ENCODE peak calls at places on chromosomes 1 and 21, in ten cellular contexts. One of them, this sample, is unnamed.

GRCh38 chr1:232655041-232655745 is 25.3 kb upstream of the SIPA1L2 start:
- DNase-seq in body of pancreas: no peak
- DNase-seq in esophagus squamous epithelium: no peak
- DNase-seq in breast epithelium: no peak
- DNase-seq in HCT116: no peak
- DNase-seq in heart left ventricle: no peak
- DNase-seq in A549: no peak
- DNase-seq in HepG2: no peak
- DNase-seq in upper lobe of left lung: no peak
- DNase-seq in suprapubic skin: no peak
- DNase-seq in this sample: no peak

GRCh38 chr1:109718495-109718894 is 6.4 kb downstream of the GSTM5 start:
- DNase-seq in body of pancreas: peak; percentile 45
- DNase-seq in esophagus squamous epithelium: no peak
- DNase-seq in breast epithelium: no peak
- DNase-seq in HCT116: peak; percentile 44
- DNase-seq in heart left ventricle: no peak
- DNase-seq in A549: peak; percentile 17
- DNase-seq in HepG2: peak; percentile 65
- DNase-seq in upper lobe of left lung: no peak
- DNase-seq in suprapubic skin: no peak
- DNase-seq in this sample: no peak

GRCh38 chr1:7382971-7383370 is 388.1 kb upstream of the VAMP3 start:
- DNase-seq in body of pancreas: no peak
- DNase-seq in esophagus squamous epithelium: no peak
- DNase-seq in breast epithelium: no peak
- DNase-seq in HCT116: no peak
- DNase-seq in heart left ventricle: no peak
- DNase-seq in A549: no peak
- DNase-seq in HepG2: no peak
- DNase-seq in upper lobe of left lung: no peak
- DNase-seq in suprapubic skin: no peak
- DNase-seq in this sample: no peak

GRCh38 chr21:32030146-32030652 is 157.4 kb downstream of the HUNK start:
- DNase-seq in body of pancreas: no peak
- DNase-seq in esophagus squamous epithelium: no peak
- DNase-seq in breast epithelium: no peak
- DNase-seq in HCT116: no peak
- DNase-seq in heart left ventricle: no peak
- DNase-seq in A549: no peak
- DNase-seq in HepG2: no peak
- DNase-seq in upper lobe of left lung: no peak
- DNase-seq in suprapubic skin: no peak
- DNase-seq in this sample: no peak

GRCh38 chr1:167266965-167267364 is 46.3 kb downstream of the POU2F1 start:
- DNase-seq in body of pancreas: no peak
- DNase-seq in esophagus squamous epithelium: no peak
- DNase-seq in breast epithelium: no peak
- DNase-seq in HCT116: no peak
- DNase-seq in heart left ventricle: no peak
- DNase-seq in A549: no peak
- DNase-seq in HepG2: no peak
- DNase-seq in upper lobe of left lung: no peak
- DNase-seq in suprapubic skin: no peak
- DNase-seq in this sample: no peak

GRCh38 chr1:237562247-237562823 is 328.4 kb downstream of the ZP4 start:
- DNase-seq in body of pancreas: no peak
- DNase-seq in esophagus squamous epithelium: no peak
- DNase-seq in breast epithelium: no peak
- DNase-seq in HCT116: no peak
- DNase-seq in heart left ventricle: no peak
- DNase-seq in A549: peak; percentile 31
- DNase-seq in HepG2: peak; percentile 61
- DNase-seq in upper lobe of left lung: no peak
- DNase-seq in suprapubic skin: no peak
- DNase-seq in this sample: no peak

GRCh38 chr1:172135923-172136610 is 284.4 kb upstream of the C1orf105 start:
- DNase-seq in body of pancreas: no peak
- DNase-seq in esophagus squamous epithelium: no peak
- DNase-seq in breast epithelium: no peak
- DNase-seq in HCT116: no peak
- DNase-seq in heart left ventricle: no peak
- DNase-seq in A549: no peak
- DNase-seq in HepG2: no peak
- DNase-seq in upper lobe of left lung: no peak
- DNase-seq in suprapubic skin: no peak
- DNase-seq in this sample: no peak

GRCh38 chr1:185244015-185244747 is 72.9 kb downstream of the IVNS1ABP start:
- DNase-seq in body of pancreas: no peak
- DNase-seq in esophagus squamous epithelium: no peak
- DNase-seq in breast epithelium: no peak
- DNase-seq in HCT116: no peak
- DNase-seq in heart left ventricle: no peak
- DNase-seq in A549: no peak
- DNase-seq in HepG2: no peak
- DNase-seq in upper lobe of left lung: no peak
- DNase-seq in suprapubic skin: no peak
- DNase-seq in this sample: no peak

GRCh38 chr1:93518516-93518915 is 70.6 kb downstream of the FNBP1L start:
- DNase-seq in body of pancreas: no peak
- DNase-seq in esophagus squamous epithelium: no peak
- DNase-seq in breast epithelium: no peak
- DNase-seq in HCT116: no peak
- DNase-seq in heart left ventricle: no peak
- DNase-seq in A549: no peak
- DNase-seq in HepG2: no peak
- DNase-seq in upper lobe of left lung: no peak
- DNase-seq in suprapubic skin: no peak
- DNase-seq in this sample: no peak

GRCh38 chr1:69595486-69595885 is 27.8 kb downstream of the LRRC7 start:
- DNase-seq in body of pancreas: no peak
- DNase-seq in esophagus squamous epithelium: no peak
- DNase-seq in breast epithelium: no peak
- DNase-seq in HCT116: no peak
- DNase-seq in heart left ventricle: no peak
- DNase-seq in A549: no peak
- DNase-seq in HepG2: no peak
- DNase-seq in upper lobe of left lung: no peak
- DNase-seq in suprapubic skin: no peak
- DNase-seq in this sample: no peak

GRCh38 chr1:7644906-7645750 is 126.0 kb upstream of the VAMP3 start:
- DNase-seq in body of pancreas: peak; percentile 71
- DNase-seq in esophagus squamous epithelium: no peak
- DNase-seq in breast epithelium: no peak
- DNase-seq in HCT116: no peak
- DNase-seq in heart left ventricle: peak; percentile 72
- DNase-seq in A549: no peak
- DNase-seq in HepG2: peak; percentile 15
- DNase-seq in upper lobe of left lung: no peak
- DNase-seq in suprapubic skin: no peak
- DNase-seq in this sample: no peak

GRCh38 chr1:48109390-48110009 is 112.3 kb upstream of the TRABD2B start:
- DNase-seq in body of pancreas: peak; percentile 18
- DNase-seq in esophagus squamous epithelium: no peak
- DNase-seq in breast epithelium: no peak
- DNase-seq in HCT116: peak; percentile 24
- DNase-seq in heart left ventricle: peak; percentile 15
- DNase-seq in A549: no peak
- DNase-seq in HepG2: peak; percentile 61
- DNase-seq in upper lobe of left lung: no peak
- DNase-seq in suprapubic skin: no peak
- DNase-seq in this sample: peak; percentile 51

GRCh38 chr1:192706936-192707335 is 71.0 kb downstream of the RGS13 start:
- DNase-seq in body of pancreas: no peak
- DNase-seq in esophagus squamous epithelium: no peak
- DNase-seq in breast epithelium: no peak
- DNase-seq in HCT116: no peak
- DNase-seq in heart left ventricle: no peak
- DNase-seq in A549: no peak
- DNase-seq in HepG2: no peak
- DNase-seq in upper lobe of left lung: no peak
- DNase-seq in suprapubic skin: no peak
- DNase-seq in this sample: no peak

GRCh38 chr1:9207086-9207485 is 27.5 kb upstream of the H6PD start:
- DNase-seq in body of pancreas: no peak
- DNase-seq in esophagus squamous epithelium: no peak
- DNase-seq in breast epithelium: no peak
- DNase-seq in HCT116: no peak
- DNase-seq in heart left ventricle: no peak
- DNase-seq in A549: no peak
- DNase-seq in HepG2: no peak
- DNase-seq in upper lobe of left lung: no peak
- DNase-seq in suprapubic skin: no peak
- DNase-seq in this sample: no peak

GRCh38 chr1:156065871-156066270 is 4.9 kb downstream of the RAB25 start:
- DNase-seq in body of pancreas: no peak
- DNase-seq in esophagus squamous epithelium: no peak
- DNase-seq in breast epithelium: no peak
- DNase-seq in HCT116: no peak
- DNase-seq in heart left ventricle: no peak
- DNase-seq in A549: no peak
- DNase-seq in HepG2: no peak
- DNase-seq in upper lobe of left lung: no peak
- DNase-seq in suprapubic skin: no peak
- DNase-seq in this sample: no peak
- TF ChIP-seq CTCF in body of pancreas: no peak
- TF ChIP-seq CTCF in esophagus squamous epithelium: no peak
- TF ChIP-seq CTCF in breast epithelium: no peak
- TF ChIP-seq CTCF in HCT116: no peak
- TF ChIP-seq CTCF in heart left ventricle: no peak
- TF ChIP-seq CTCF in A549: no peak
- TF ChIP-seq CTCF in HepG2: no peak
- TF ChIP-seq CTCF in upper lobe of left lung: no peak
- TF ChIP-seq CTCF in suprapubic skin: no peak
- TF ChIP-seq CTCF in this sample: no peak

GRCh38 chr1:41738010-41738409 is 180.7 kb downstream of the HIVEP3 start:
- DNase-seq in body of pancreas: no peak
- DNase-seq in esophagus squamous epithelium: no peak
- DNase-seq in breast epithelium: no peak
- DNase-seq in HCT116: no peak
- DNase-seq in heart left ventricle: no peak
- DNase-seq in A549: no peak
- DNase-seq in HepG2: no peak
- DNase-seq in upper lobe of left lung: no peak
- DNase-seq in suprapubic skin: no peak
- DNase-seq in this sample: no peak

GRCh38 chr1:41738475-41738874 is 180.2 kb downstream of the HIVEP3 start:
- DNase-seq in body of pancreas: no peak
- DNase-seq in esophagus squamous epithelium: no peak
- DNase-seq in breast epithelium: no peak
- DNase-seq in HCT116: no peak
- DNase-seq in heart left ventricle: no peak
- DNase-seq in A549: no peak
- DNase-seq in HepG2: no peak
- DNase-seq in upper lobe of left lung: no peak
- DNase-seq in suprapubic skin: no peak
- DNase-seq in this sample: no peak

GRCh38 chr1:41740058-41740457 is 178.7 kb downstream of the HIVEP3 start:
- DNase-seq in body of pancreas: no peak
- DNase-seq in esophagus squamous epithelium: no peak
- DNase-seq in breast epithelium: no peak
- DNase-seq in HCT116: no peak
- DNase-seq in heart left ventricle: no peak
- DNase-seq in A549: no peak
- DNase-seq in HepG2: no peak
- DNase-seq in upper lobe of left lung: no peak
- DNase-seq in suprapubic skin: no peak
- DNase-seq in this sample: no peak

GRCh38 chr1:41740630-41741239 is 178.0 kb downstream of the HIVEP3 start:
- DNase-seq in body of pancreas: no peak
- DNase-seq in esophagus squamous epithelium: no peak
- DNase-seq in breast epithelium: no peak
- DNase-seq in HCT116: no peak
- DNase-seq in heart left ventricle: no peak
- DNase-seq in A549: no peak
- DNase-seq in HepG2: no peak
- DNase-seq in upper lobe of left lung: no peak
- DNase-seq in suprapubic skin: no peak
- DNase-seq in this sample: no peak

GRCh38 chr1:41739061-41739955 is 179.4 kb downstream of the HIVEP3 start:
- DNase-seq in body of pancreas: peak; percentile 39
- DNase-seq in esophagus squamous epithelium: peak; percentile 44
- DNase-seq in breast epithelium: peak; percentile 86
- DNase-seq in HCT116: no peak
- DNase-seq in heart left ventricle: peak; percentile 79
- DNase-seq in A549: no peak
- DNase-seq in HepG2: no peak
- DNase-seq in upper lobe of left lung: peak; percentile 92
- DNase-seq in suprapubic skin: peak; percentile 84
- DNase-seq in this sample: peak; percentile 95
- TF ChIP-seq POLR2A in body of pancreas: no peak
- TF ChIP-seq POLR2A in esophagus squamous epithelium: no peak
- TF ChIP-seq POLR2A in breast epithelium: no peak
- TF ChIP-seq POLR2A in HCT116: no peak
- TF ChIP-seq POLR2A in heart left ventricle: no peak
- TF ChIP-seq POLR2A in A549: no peak
- TF ChIP-seq POLR2A in HepG2: no peak
- TF ChIP-seq POLR2A in upper lobe of left lung: peak; percentile 17
- TF ChIP-seq POLR2A in suprapubic skin: no peak
- TF ChIP-seq POLR2A in this sample: no peak

GRCh38 chr21:18384771-18385170 is 18.8 kb downstream of the TMPRSS15 start:
- DNase-seq in body of pancreas: no peak
- DNase-seq in esophagus squamous epithelium: no peak
- DNase-seq in breast epithelium: no peak
- DNase-seq in HCT116: no peak
- DNase-seq in heart left ventricle: no peak
- DNase-seq in A549: no peak
- DNase-seq in HepG2: no peak
- DNase-seq in upper lobe of left lung: no peak
- DNase-seq in suprapubic skin: no peak
- DNase-seq in this sample: no peak
- TF ChIP-seq CTCF in body of pancreas: peak; percentile 23
- TF ChIP-seq CTCF in esophagus squamous epithelium: peak; percentile 31
- TF ChIP-seq CTCF in breast epithelium: no peak
- TF ChIP-seq CTCF in HCT116: peak; percentile 19
- TF ChIP-seq CTCF in heart left ventricle: peak; percentile 4
- TF ChIP-seq CTCF in A549: no peak
- TF ChIP-seq CTCF in HepG2: no peak
- TF ChIP-seq CTCF in upper lobe of left lung: no peak
- TF ChIP-seq CTCF in suprapubic skin: peak; percentile 32
- TF ChIP-seq CTCF in this sample: no peak

DNA sequence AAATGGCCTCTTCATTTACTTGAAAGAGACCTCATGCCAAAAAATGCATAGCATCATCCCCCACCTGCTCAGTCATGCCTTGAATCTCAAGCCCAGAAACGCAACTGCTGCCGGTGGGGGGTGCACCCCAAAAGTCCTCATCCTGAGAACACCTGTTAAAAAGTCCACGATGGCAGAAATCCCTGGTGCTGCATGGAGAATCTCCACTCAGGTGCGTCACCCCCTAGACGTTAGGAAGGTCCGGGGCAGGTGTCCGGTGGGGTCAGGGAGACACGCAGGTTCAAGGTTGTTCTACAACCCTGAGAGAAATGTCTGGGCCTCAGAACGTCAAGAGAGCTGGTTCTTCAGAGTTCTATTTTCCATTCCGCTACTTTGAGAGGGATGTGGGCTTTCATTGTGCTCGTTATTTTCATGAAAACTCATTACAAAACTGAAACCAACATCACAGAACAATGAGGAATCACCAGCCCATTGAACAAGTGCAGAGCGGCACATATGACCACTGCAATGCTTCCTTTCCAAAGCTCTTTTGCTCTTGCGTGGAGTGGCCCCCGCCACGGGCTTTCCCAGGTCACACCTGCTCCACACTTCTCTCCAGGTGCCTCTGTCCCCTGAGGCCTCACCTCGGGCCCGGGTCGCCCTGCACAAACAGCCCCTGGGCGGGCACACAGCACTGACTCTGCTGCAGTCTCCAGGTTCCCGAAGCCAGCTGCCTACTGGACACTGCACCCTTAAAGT is 201.9 kb downstream of the TOMM20 start:
- DNase-seq in body of pancreas: no peak
- DNase-seq in esophagus squamous epithelium: no peak
- DNase-seq in breast epithelium: no peak
- DNase-seq in HCT116: no peak
- DNase-seq in heart left ventricle: peak; percentile 18
- DNase-seq in A549: no peak
- DNase-seq in HepG2: no peak
- DNase-seq in upper lobe of left lung: peak; percentile 65
- DNase-seq in suprapubic skin: no peak
- DNase-seq in this sample: no peak
- TF ChIP-seq POLR2A in body of pancreas: no peak
- TF ChIP-seq POLR2A in esophagus squamous epithelium: no peak
- TF ChIP-seq POLR2A in breast epithelium: no peak
- TF ChIP-seq POLR2A in HCT116: no peak
- TF ChIP-seq POLR2A in heart left ventricle: no peak
- TF ChIP-seq POLR2A in A549: no peak
- TF ChIP-seq POLR2A in HepG2: no peak
- TF ChIP-seq POLR2A in upper lobe of left lung: no peak
- TF ChIP-seq POLR2A in suprapubic skin: no peak
- TF ChIP-seq POLR2A in this sample: no peak